ENCODE peak calls at places on chromosomes 2 and 18, in seven cellular contexts. Y is H1, S is HCT116, J is K562, Z is A549, M is HepG2, D is GM12878. O is an unnamed sample.

GRCh38 chr18:8705280-8705940 is at the start of gene MTCL1:
- DNase-seq in Y (no peak), S (no peak), J (peak; percentile 58), Z (peak; percentile 73), M (no peak), D (no peak), O (no peak)

GRCh38 chr2:217371681-217372297 is 511.9 kb upstream of the TNP1 start:
- DNase-seq in Y (no peak), S (no peak), J (no peak), Z (no peak), M (peak; percentile 22), D (no peak), O (no peak)

GRCh38 chr18:72878143-72878542 is 10.4 kb upstream of the NETO1 start:
- DNase-seq in Y (no peak), S (no peak), J (no peak), Z (no peak), M (no peak), D (no peak), O (no peak)

GRCh38 chr18:27778441-27778840 is 398.5 kb downstream of the CDH2 start:
- DNase-seq in Y (no peak), S (no peak), J (no peak), Z (no peak), M (no peak), D (no peak), O (peak; percentile 17)

GRCh38 chr18:11565716-11566115 is 43.7 kb upstream of the SLC35G4 start:
- DNase-seq in Y (no peak), S (no peak), J (no peak), Z (no peak), M (no peak), D (no peak), O (no peak)

GRCh38 chr2:25401307-25402021 is 59.7 kb upstream of the DNMT3A start:
- DNase-seq in Y (no peak), S (no peak), J (no peak), Z (no peak), M (no peak), D (no peak), O (no peak)

GRCh38 chr2:229089806-229090205 is 181.3 kb downstream of the PID1 start:
- DNase-seq in Y (no peak), S (no peak), J (no peak), Z (no peak), M (no peak), D (no peak), O (no peak)

GRCh38 chr2:99754215-99754614 is 264.4 kb upstream of the REV1 start:
- DNase-seq in Y (no peak), S (no peak), J (no peak), Z (no peak), M (no peak), D (no peak), O (peak; percentile 70)

GRCh38 chr2:239113164-239113563 is 265.3 kb downstream of the TWIST2 start:
- DNase-seq in Y (no peak), S (no peak), J (no peak), Z (no peak), M (peak; percentile 17), D (no peak), O (peak; percentile 31)

GRCh38 chr2:239716536-239717318 is 308.4 kb downstream of the NDUFA10 start:
- DNase-seq in Y (no peak), S (no peak), J (no peak), Z (no peak), M (no peak), D (no peak), O (no peak)

GRCh38 chr18:79952996-79953559 is 1.6 kb upstream of the SLC66A2 start:
- DNase-seq in Y (no peak), S (no peak), J (no peak), Z (no peak), M (no peak), D (no peak), O (no peak)

GRCh38 chr2:132798334-132798733 is 128.3 kb upstream of the LYPD1 start:
- DNase-seq in Y (no peak), S (no peak), J (no peak), Z (no peak), M (no peak), D (no peak), O (no peak)

GRCh38 chr2:143513081-143513480 is 383.9 kb downstream of the ARHGAP15 start:
- DNase-seq in Y (peak; percentile 15), S (peak; percentile 19), J (peak; percentile 55), Z (peak; percentile 3), M (peak; percentile 16), D (peak; percentile 5), O (peak; percentile 75)

GRCh38 chr2:9918275-9918674 is 33.2 kb upstream of the GRHL1 start:
- DNase-seq in Y (no peak), S (no peak), J (no peak), Z (no peak), M (no peak), D (no peak), O (peak; percentile 33)

GRCh38 chr2:64463784-64464183 is 9.8 kb downstream of the LGALSL start:
- DNase-seq in Y (no peak), S (no peak), J (no peak), Z (no peak), M (no peak), D (no peak), O (peak; percentile 61)

GRCh38 chr2:233758849-233759248 is 1.2 kb upstream of the UGT1A1 start:
- DNase-seq in Y (no peak), S (no peak), J (no peak), Z (no peak), M (no peak), D (no peak), O (peak; percentile 22)

GRCh38 chr2:152247337-152247695 is 71.8 kb upstream of the STAM2 start:
- DNase-seq in Y (no peak), S (no peak), J (no peak), Z (no peak), M (no peak), D (no peak), O (peak; percentile 55)

GRCh38 chr2:58155160-58155778 is 85.9 kb downstream of the FANCL start:
- DNase-seq in Y (no peak), S (no peak), J (no peak), Z (no peak), M (no peak), D (no peak), O (no peak)

GRCh38 chr2:238888781-238889180 is 40.9 kb downstream of the TWIST2 start:
- DNase-seq in Y (no peak), S (no peak), J (no peak), Z (no peak), M (no peak), D (no peak), O (no peak)

GRCh38 chr2:171513719-171514160 is 8.5 kb upstream of the CYBRD1 start:
- DNase-seq in Y (no peak), S (no peak), J (peak; percentile 86), Z (no peak), M (no peak), D (peak; percentile 60), O (no peak)

GRCh38 chr2:56681659-56682396 is 498.0 kb downstream of the CCDC85A start:
- DNase-seq in Y (no peak), S (no peak), J (no peak), Z (no peak), M (no peak), D (no peak), O (peak; percentile 3)

GRCh38 chr18:34609991-34610658 is 100.0 kb upstream of the DTNA start:
- DNase-seq in Y (no peak), S (no peak), J (no peak), Z (no peak), M (no peak), D (no peak), O (no peak)

GRCh38 chr2:1743396-1744150 is 742 bp downstream of the PXDN start:
- DNase-seq in Y (no peak), S (no peak), J (no peak), Z (no peak), M (no peak), D (no peak), O (peak; percentile 56)

GRCh38 chr2:133967326-133967725 is 286.5 kb upstream of the MGAT5 start:
- DNase-seq in Y (no peak), S (no peak), J (no peak), Z (no peak), M (no peak), D (no peak), O (no peak)

GRCh38 chr2:175883586-175884194 is 118.4 kb downstream of the LNPK start:
- DNase-seq in Y (no peak), S (no peak), J (no peak), Z (no peak), M (no peak), D (no peak), O (no peak)

GRCh38 chr18:61870151-61870550 is 22.7 kb downstream of the RNF152 start:
- DNase-seq in Y (no peak), S (no peak), J (no peak), Z (no peak), M (no peak), D (no peak), O (peak; percentile 92)

GRCh38 chr2:165839610-165840009 is 45.6 kb upstream of the GALNT3 start:
- DNase-seq in Y (no peak), S (no peak), J (no peak), Z (no peak), M (no peak), D (no peak), O (peak; percentile 81)

GRCh38 chr2:88059979-88060906 is 4.7 kb upstream of the KRCC1 start:
- DNase-seq in Y (no peak), S (peak; percentile 32), J (peak; percentile 62), Z (peak; percentile 70), M (peak; percentile 60), D (no peak), O (peak; percentile 31)

GRCh38 chr2:226802573-226802972 is 3.0 kb upstream of the IRS1 start:
- DNase-seq in Y (no peak), S (peak; percentile 81), J (peak; percentile 71), Z (no peak), M (peak; percentile 86), D (no peak), O (peak; percentile 92)
- TF ChIP-seq CEBPB in Y (peak; percentile 51), S (no peak), J (peak; percentile 90), Z (peak; percentile 87), M (peak; percentile 98), D (no peak), O (peak; percentile 97)

GRCh38 chr18:38493991-38494559 is 928.5 kb upstream of the CELF4 start:
- DNase-seq in Y (no peak), S (no peak), J (no peak), Z (no peak), M (no peak), D (no peak), O (no peak)
- H3K27ac ChIP-seq in Y (no peak overlapping the region), S (no peak overlapping the region), J (no peak overlapping the region), Z (no peak overlapping the region), M (no peak overlapping the region), D (no peak overlapping the region), O (no peak overlapping the region)

GRCh38 chr2:3706892-3707291 is 3.5 kb downstream of the DCDC2C start:
- DNase-seq in Y (no peak), S (no peak), J (no peak), Z (no peak), M (no peak), D (no peak), O (no peak)
- TF ChIP-seq CEBPB in Y (no peak), S (no peak), J (no peak), Z (no peak), M (no peak), D (no peak), O (no peak)

GRCh38 chr2:224983719-224984388 is 58.4 kb downstream of the DOCK10 start:
- DNase-seq in Y (no peak), S (no peak), J (no peak), Z (no peak), M (no peak), D (no peak), O (peak; percentile 59)
- H3K27ac ChIP-seq in Y (no peak overlapping the region), S (no peak overlapping the region), J (no peak overlapping the region), Z (no peak overlapping the region), M (no peak overlapping the region), D (peak overlapping the region; percentile 34), O (peak overlapping the region; percentile 97)